ENCODE peak calls at places on chromosomes 6 and 20, in ten cellular contexts. L is neural progenitor cell; D is heart left ventricle; R is CD8-positive, alpha-beta T cell; F is vagina; X is testis; E is upper lobe of right lung; V is naive thymus-derived CD4-positive, alpha-beta T cell; J is CD4-positive, alpha-beta memory T cell; H is astrocyte. A is an unnamed sample. For H3K27me3, the result is how much of the 10 kb centered on the place peaks cover.

GRCh38 chr6:118788702-118789101 is 105.2 kb upstream of the ASF1A start:
- DNase-seq in F (no peak), R (no peak), E (no peak), L (no peak), X (no peak), J (no peak), D (no peak), V (no peak), H (no peak), A (no peak)

GRCh38 chr20:54146672-54147071 is 27.1 kb downstream of the CYP24A1 start:
- DNase-seq in V (no peak), E (no peak), L (no peak), J (no peak), X (no peak), R (no peak), D (no peak), F (no peak), H (no peak), A (no peak)

GRCh38 chr20:2651772-2652723 is at the start of gene NOP56:
- DNase-seq in J (peak), E (peak), X (peak), L (peak), D (peak), H (peak), V (peak), R (peak), F (no peak), A (peak)

GRCh38 chr6:90227165-90227564 is 69.5 kb downstream of the BACH2 start:
- DNase-seq in J (no peak), H (no peak), V (no peak), D (peak), L (peak), X (no peak), E (no peak), R (no peak), F (no peak), A (no peak)

GRCh38 chr6:10585232-10585887 is 64.2 kb downstream of the GCNT2 start:
- DNase-seq in V (no peak), E (no peak), X (no peak), J (no peak), H (peak), F (no peak), L (peak), R (no peak), D (peak), A (no peak)

GRCh38 chr20:38186788-38187221 is 21.7 kb upstream of the TGM2 start:
- DNase-seq in D (no peak), V (no peak), L (no peak), R (no peak), J (no peak), E (no peak), F (no peak), X (no peak), H (peak), A (no peak)

GRCh38 chr20:31560094-31560899 is 44.8 kb upstream of the ID1 start:
- DNase-seq in F (no peak), D (peak), L (peak), E (peak), V (peak), J (peak), R (peak), H (peak), X (peak), A (peak)

GRCh38 chr6:13248953-13249432 is 79.3 kb downstream of the TBC1D7 start:
- DNase-seq in X (no peak), D (no peak), V (no peak), E (no peak), F (no peak), H (no peak), R (no peak), L (no peak), J (no peak), A (no peak)

GRCh38 chr6:33815854-33816253 is 12.1 kb upstream of the MLN start:
- DNase-seq in E (no peak), J (no peak), R (no peak), F (no peak), V (no peak), L (peak), X (no peak), H (no peak), D (no peak), A (no peak)

GRCh38 chr6:39387785-39388184 is 65.3 kb upstream of the KCNK16 start:
- DNase-seq in L (no peak), V (no peak), J (no peak), H (no peak), R (no peak), X (no peak), F (no peak), E (no peak), D (no peak), A (no peak)

GRCh38 chr6:80348263-80348662 is 241.8 kb downstream of the BCKDHB start:
- DNase-seq in R (no peak), X (no peak), F (no peak), J (no peak), L (no peak), H (peak), V (no peak), E (no peak), D (peak), A (no peak)

GRCh38 chr6:48183816-48184215 is 72.8 kb upstream of the PTCHD4 start:
- DNase-seq in D (no peak), X (no peak), J (no peak), V (no peak), H (peak), E (no peak), L (no peak), R (no peak), F (no peak), A (no peak)

GRCh38 chr6:133254552-133255228 is 13.5 kb downstream of the EYA4 start:
- DNase-seq in V (no peak), E (no peak), J (no peak), R (no peak), D (no peak), L (no peak), F (no peak), H (peak), X (no peak), A (no peak)

GRCh38 chr6:159501558-159501957 is 191.5 kb downstream of the SOD2 start:
- DNase-seq in E (no peak), D (no peak), J (no peak), X (no peak), R (no peak), V (no peak), H (no peak), L (no peak), F (no peak), A (no peak)

GRCh38 chr20:55565374-55565773 is 439.9 kb downstream of the CBLN4 start:
- DNase-seq in V (no peak), D (no peak), F (no peak), X (no peak), H (no peak), J (no peak), E (no peak), R (no peak), L (no peak), A (no peak)

GRCh38 chr6:40623931-40624330 is 36.8 kb upstream of the LRFN2 start:
- DNase-seq in H (no peak), E (no peak), D (no peak), F (no peak), L (no peak), R (no peak), X (no peak), J (no peak), V (no peak), A (no peak)

GRCh38 chr20:40715491-40715890 is 26.5 kb upstream of the MAFB start:
- DNase-seq in H (no peak), R (no peak), L (no peak), X (no peak), F (no peak), V (no peak), J (no peak), E (no peak), D (no peak), A (no peak)
- H3K27me3 ChIP-seq in H (under half), R (under half), L (under half), X (under half), F (under half), V (under half), J (under half), E (under half), D (under half), A (under half)

GRCh38 chr20:43631598-43631997 is 35.3 kb upstream of the MYBL2 start:
- DNase-seq in V (no peak), X (peak), F (no peak), R (no peak), D (peak), E (no peak), J (no peak), L (no peak), H (no peak), A (no peak)

GRCh38 chr20:43636429-43636828 is 30.5 kb upstream of the MYBL2 start:
- DNase-seq in V (no peak), R (no peak), L (no peak), F (no peak), E (no peak), J (no peak), D (no peak), H (no peak), X (no peak), A (no peak)
- H3K27ac ChIP-seq in V (no peak), R (no peak), L (no peak), F (no peak), E (no peak), J (no peak), D (no peak), H (no peak), X (no peak), A (no peak)

DNA sequence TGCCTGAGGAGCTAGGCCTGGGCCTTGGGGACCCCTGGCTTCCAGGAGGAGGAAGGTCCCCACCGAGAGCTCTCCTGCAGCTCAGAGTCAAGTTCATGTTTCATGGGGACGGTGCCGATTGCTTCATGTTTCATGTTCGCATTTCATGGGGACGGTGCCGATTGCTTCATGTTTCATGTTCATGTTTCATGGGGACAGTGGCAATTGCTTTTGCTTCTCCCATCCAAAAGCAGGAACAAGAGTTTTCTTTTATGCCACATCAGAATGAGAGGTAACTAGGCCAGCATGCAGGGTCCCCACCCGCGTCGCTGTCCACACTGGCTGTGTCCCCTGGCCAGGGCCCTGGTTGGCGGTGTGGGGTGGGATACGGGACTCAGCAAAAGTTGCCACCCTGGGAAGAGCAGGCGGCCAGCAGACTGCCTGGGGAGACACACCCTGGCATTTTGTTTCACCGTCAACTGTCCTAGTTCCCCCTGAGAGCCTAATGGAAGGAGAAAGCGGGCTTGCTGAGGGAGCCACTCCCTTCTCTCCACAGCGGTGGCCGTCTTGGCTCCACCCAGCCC is 46.0 kb downstream of the DACT2 start:
- DNase-seq in F (no peak), R (no peak), X (no peak), E (no peak), L (peak), H (no peak), D (no peak), V (no peak), J (no peak), A (no peak)
- H3K4me3 ChIP-seq in F (no peak), R (no peak), X (no peak), E (no peak), L (no peak), H (no peak), D (no peak), V (no peak), J (no peak), A (no peak)

DNA sequence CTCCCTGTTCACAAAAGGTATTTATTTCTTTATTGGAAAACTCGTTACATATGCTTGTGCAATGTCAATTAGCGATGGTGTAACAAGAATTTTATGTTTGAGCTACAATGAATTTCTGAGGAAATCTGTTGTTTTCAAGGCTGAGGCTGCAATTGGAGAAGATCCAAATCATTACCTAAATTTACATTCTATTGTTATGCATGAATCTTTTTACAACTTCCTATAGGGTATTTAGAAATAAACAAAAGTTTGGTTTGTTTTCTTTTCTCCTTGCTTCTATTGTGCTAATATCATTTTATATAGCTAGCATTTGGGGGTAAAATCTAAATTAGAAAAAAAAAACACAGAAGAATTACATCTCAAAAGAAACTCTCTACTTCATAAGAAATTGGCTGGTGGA is 34.7 kb upstream of the NKAIN2 start:
- DNase-seq in V (no peak), L (no peak), E (no peak), R (no peak), F (no peak), D (no peak), H (no peak), J (no peak), X (no peak), A (no peak)
- H3K27me3 ChIP-seq in V (under half), L (under half), E (under half), R (under half), F (under half), D (under half), H (under half), J (under half), X (under half), A (under half)

DNA sequence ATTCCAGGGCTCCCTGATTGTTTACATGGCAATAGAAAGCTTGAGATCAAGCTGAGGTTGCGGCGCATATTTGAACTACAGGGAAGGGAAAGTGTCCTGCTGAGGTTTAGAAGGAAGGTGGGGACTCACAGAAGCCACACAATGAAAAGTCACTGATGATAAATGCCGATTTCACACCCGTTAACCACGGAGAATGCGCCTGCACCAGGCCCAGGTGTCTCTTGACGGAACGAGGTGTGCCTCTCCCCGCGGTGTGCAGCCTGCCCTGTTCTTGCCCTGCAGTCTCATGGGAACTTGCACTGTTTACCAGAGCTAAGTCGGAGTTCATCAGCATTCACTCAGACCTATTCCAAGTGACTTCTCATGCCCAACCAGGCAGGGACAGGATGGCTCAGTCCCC is 90.3 kb downstream of the LY86 start:
- DNase-seq in E (no peak), V (no peak), L (peak), R (no peak), F (no peak), H (no peak), D (no peak), X (no peak), J (no peak), A (no peak)
- H3K27ac ChIP-seq in E (peak), V (no peak), L (no peak), R (no peak), F (peak), H (no peak), D (no peak), X (no peak), J (no peak), A (no peak)

GRCh38 chr20:44217342-44218092 is 6.9 kb upstream of the OSER1 start:
- DNase-seq in E (peak), J (peak), X (peak), H (peak), F (no peak), R (peak), D (peak), V (peak), L (peak), A (peak)

GRCh38 chr20:44221368-44221767 is 10.8 kb upstream of the OSER1 start:
- DNase-seq in X (no peak), D (no peak), E (no peak), H (no peak), R (no peak), F (no peak), V (no peak), J (no peak), L (no peak), A (no peak)

GRCh38 chr20:44218441-44218840 is 7.9 kb upstream of the OSER1 start:
- DNase-seq in D (no peak), J (peak), L (no peak), F (no peak), H (no peak), E (no peak), X (no peak), R (peak), V (peak), A (peak)

GRCh38 chr20:44219791-44220190 is 9.2 kb upstream of the OSER1 start:
- DNase-seq in J (no peak), E (no peak), X (no peak), D (no peak), R (no peak), H (no peak), L (no peak), V (no peak), F (no peak), A (no peak)

GRCh38 chr20:44219287-44219686 is 8.7 kb upstream of the OSER1 start:
- DNase-seq in R (no peak), J (peak), X (peak), E (no peak), D (no peak), F (no peak), H (no peak), V (peak), L (no peak), A (peak)
- H3K4me3 ChIP-seq in R (peak), J (no peak), X (no peak), E (no peak), D (no peak), F (no peak), H (no peak), V (peak), L (no peak), A (peak)

GRCh38 chr20:24316731-24317130 is 152.7 kb upstream of the SYNDIG1 start:
- DNase-seq in V (no peak), R (no peak), E (no peak), X (no peak), L (no peak), H (no peak), D (no peak), J (no peak), F (no peak), A (no peak)
- H3K27me3 ChIP-seq in V (under half), R (under half), E (under half), X (under half), L (under half), H (under half), D (under half), J (under half), F (under half), A (under half)

GRCh38 chr20:10721112-10721896 is 47.5 kb upstream of the JAG1 start:
- DNase-seq in V (no peak), D (no peak), X (no peak), H (peak), E (no peak), L (no peak), F (no peak), R (no peak), J (no peak), A (no peak)

GRCh38 chr20:10716855-10717254 is 43.1 kb upstream of the JAG1 start:
- DNase-seq in V (no peak), X (no peak), F (no peak), E (no peak), D (no peak), H (peak), R (no peak), L (no peak), J (no peak), A (no peak)

GRCh38 chr20:10720550-10720949 is 46.8 kb upstream of the JAG1 start:
- DNase-seq in H (no peak), E (no peak), L (no peak), R (no peak), X (no peak), F (no peak), V (no peak), J (no peak), D (no peak), A (no peak)

GRCh38 chr20:10718671-10719070 is 44.9 kb upstream of the JAG1 start:
- DNase-seq in F (no peak), E (no peak), L (no peak), J (no peak), D (no peak), X (no peak), R (no peak), V (no peak), H (no peak), A (no peak)

GRCh38 chr20:10719740-10720380 is 46.1 kb upstream of the JAG1 start:
- DNase-seq in L (no peak), H (peak), V (no peak), E (no peak), X (no peak), D (no peak), R (no peak), J (no peak), F (no peak), A (no peak)
- H3K27ac ChIP-seq in L (no peak), H (no peak), V (no peak), E (no peak), X (peak), D (peak), R (no peak), J (no peak), F (no peak), A (no peak)

A was measured in CD8-positive, alpha-beta memory T cell.